ENCODE peak calls at places on chromosomes 11 and 22, in ten cellular contexts. K is fibroblast of lung, I is keratinocyte, C is GM23248, A is mammary epithelial cell, G is neural progenitor cell, S is H1, T is IMR-90, N is PC-3, Q is hepatocyte. Y is an unnamed sample. For H4K20me1 and H3K4me1, the result is how much of the 10 kb centered on the place peaks cover.

GRCh38 chr11:117823294-117823940 is 1.1 kb downstream of the FXYD2 start:
- DNase-seq in N (no peak), Q (no peak), T (no peak), A (no peak), G (peak), S (no peak), K (no peak), C (no peak), I (no peak), Y (peak)

GRCh38 chr11:111795333-111795985 is 29.3 kb upstream of the PPP2R1B start:
- DNase-seq in N (no peak), A (no peak), S (no peak), I (no peak), G (no peak), T (peak), Q (no peak), C (peak), K (peak), Y (peak)

GRCh38 chr22:41596776-41597634 is 7.4 kb upstream of the PMM1 start:
- DNase-seq in T (peak), S (peak), C (peak), Q (peak), K (peak), I (no peak), A (peak), G (peak), N (peak), Y (peak)

GRCh38 chr11:134678744-134679143 is 266.7 kb upstream of the B3GAT1 start:
- DNase-seq in A (no peak), Q (no peak), C (no peak), S (no peak), G (no peak), N (no peak), T (no peak), I (no peak), K (no peak), Y (no peak)

GRCh38 chr11:133935551-133935910 is 21.2 kb downstream of the IGSF9B start:
- DNase-seq in S (no peak), C (no peak), A (no peak), K (no peak), I (no peak), T (no peak), Q (no peak), N (no peak), G (no peak), Y (no peak)

GRCh38 chr11:130516175-130516867 is 67.9 kb downstream of the ADAMTS15 start:
- DNase-seq in K (no peak), T (no peak), N (no peak), G (no peak), I (no peak), C (no peak), A (no peak), S (no peak), Q (no peak), Y (no peak)

GRCh38 chr22:21641417-21641794 is 696 bp upstream of the SDF2L1 start:
- DNase-seq in G (peak), I (no peak), A (peak), T (peak), K (peak), S (no peak), N (peak), C (peak), Q (peak), Y (peak)

GRCh38 chr11:129324533-129325175 is 51.0 kb upstream of the BARX2 start:
- DNase-seq in C (peak), N (peak), Q (peak), S (no peak), G (no peak), T (no peak), K (peak), I (no peak), A (no peak), Y (peak)

GRCh38 chr11:47004595-47005033 is 68.1 kb downstream of the CSTPP1 start:
- DNase-seq in I (no peak), T (peak), C (peak), K (peak), A (peak), Q (peak), S (no peak), G (no peak), N (peak), Y (peak)

GRCh38 chr11:111395749-111396148 is 16.7 kb upstream of the POU2AF1 start:
- DNase-seq in N (no peak), C (no peak), K (no peak), Q (no peak), G (no peak), T (no peak), S (no peak), I (no peak), A (no peak), Y (no peak)

GRCh38 chr22:36212896-36213295 is 11.3 kb upstream of the APOL4 start:
- DNase-seq in K (no peak), T (no peak), A (no peak), G (no peak), I (no peak), S (no peak), N (no peak), Q (no peak), C (no peak), Y (no peak)

GRCh38 chr11:65560555-65561418 is 2.6 kb upstream of the LTBP3 start:
- DNase-seq in Q (peak), S (no peak), C (peak), N (peak), K (peak), T (peak), I (no peak), G (peak), A (peak), Y (peak)

GRCh38 chr22:48492371-48493320 is 1335.0 kb downstream of the BRD1 start:
- DNase-seq in T (peak), S (no peak), N (peak), I (no peak), C (peak), K (peak), G (peak), A (peak), Q (peak), Y (peak)

GRCh38 chr11:35242412-35242811 is 103.4 kb downstream of the CD44 start:
- DNase-seq in S (no peak), N (no peak), K (no peak), I (no peak), A (no peak), T (peak), G (no peak), C (peak), Q (no peak), Y (no peak)

GRCh38 chr11:73991471-73992006 is 8.9 kb upstream of the UCP2 start:
- DNase-seq in G (no peak), S (no peak), I (no peak), C (no peak), K (no peak), T (no peak), N (no peak), Q (no peak), A (no peak), Y (no peak)

GRCh38 chr11:72141066-72141465 is 5.5 kb downstream of the FOLR3 start:
- DNase-seq in G (no peak), K (peak), A (peak), Q (no peak), C (peak), N (peak), I (peak), T (peak), S (no peak), Y (peak)

GRCh38 chr22:40479126-40479800 is 108.9 kb downstream of the SGSM3 start:
- DNase-seq in S (no peak), Q (no peak), I (no peak), T (no peak), N (no peak), A (no peak), K (no peak), G (no peak), C (peak), Y (peak)

GRCh38 chr11:115303304-115303703 is 200.9 kb downstream of the CADM1 start:
- DNase-seq in K (no peak), N (no peak), A (no peak), Q (no peak), S (no peak), C (no peak), G (no peak), I (no peak), T (no peak), Y (no peak)

GRCh38 chr11:9039863-9040262 is 36.1 kb upstream of the NRIP3 start:
- DNase-seq in C (no peak), G (no peak), S (no peak), T (no peak), N (no peak), I (no peak), A (no peak), K (no peak), Q (no peak), Y (no peak)

GRCh38 chr22:37492428-37493344 is 6.5 kb upstream of the MFNG start:
- DNase-seq in C (peak), I (no peak), K (peak), A (peak), G (peak), T (peak), N (peak), Q (no peak), S (peak), Y (peak)

GRCh38 chr11:134124660-134125451 is 56.0 kb downstream of the JAM3 start:
- DNase-seq in N (no peak), A (peak), T (peak), Q (peak), K (peak), G (peak), I (no peak), C (peak), S (no peak), Y (peak)

GRCh38 chr11:95256204-95256819 is 25.3 kb upstream of the SESN3 start:
- DNase-seq in T (peak), Q (peak), G (no peak), K (peak), C (no peak), N (no peak), I (no peak), A (no peak), S (no peak), Y (no peak)

GRCh38 chr11:63837719-63838118 is 1.2 kb upstream of the MARK2 start:
- DNase-seq in S (no peak), G (no peak), T (no peak), A (no peak), C (no peak), K (no peak), N (no peak), Q (no peak), I (no peak), Y (no peak)

GRCh38 chr11:72223615-72224586 is 666 bp upstream of the INPPL1 start:
- DNase-seq in T (peak), A (no peak), Q (peak), N (peak), I (no peak), K (peak), G (peak), C (peak), S (no peak), Y (peak)

GRCh38 chr11:34825315-34825669 is 90.9 kb downstream of the APIP start:
- DNase-seq in N (peak), Q (no peak), I (no peak), T (no peak), G (no peak), A (peak), S (no peak), C (no peak), K (no peak), Y (no peak)

GRCh38 chr22:32546480-32546879 is 71.9 kb downstream of the FBXO7 start:
- DNase-seq in Q (no peak), A (no peak), C (peak), S (no peak), K (peak), I (no peak), G (no peak), N (no peak), T (no peak), Y (no peak)

GRCh38 chr11:86126862-86127261 is 58.0 kb upstream of the PICALM start:
- DNase-seq in A (no peak), Q (no peak), S (no peak), G (no peak), I (no peak), T (no peak), C (no peak), K (no peak), N (no peak), Y (no peak)

GRCh38 chr11:19953342-19953741 is 206.9 kb downstream of the DBX1 start:
- DNase-seq in A (peak), K (peak), Q (peak), C (peak), S (peak), G (peak), T (peak), N (no peak), I (no peak), Y (peak)

GRCh38 chr11:104191124-104191523 is 27.2 kb upstream of the PDGFD start:
- DNase-seq in A (no peak), Q (no peak), N (peak), T (peak), K (peak), S (no peak), G (no peak), I (no peak), C (peak), Y (peak)

GRCh38 chr22:25110846-25111578 is 88.6 kb upstream of the CRYBB3 start:
- DNase-seq in A (peak), T (peak), K (peak), N (peak), G (peak), I (peak), C (peak), Q (peak), S (peak), Y (peak)

GRCh38 chr22:25112538-25113253 is 87.0 kb upstream of the CRYBB3 start:
- DNase-seq in G (no peak), K (no peak), Q (no peak), A (no peak), N (no peak), I (no peak), S (no peak), C (no peak), T (no peak), Y (peak)

GRCh38 chr22:25111579-25112517 is 87.8 kb upstream of the CRYBB3 start:
- DNase-seq in S (no peak), C (peak), K (no peak), N (no peak), I (no peak), A (no peak), G (no peak), T (no peak), Q (peak), Y (peak)

GRCh38 chr22:25113316-25113721 is 86.3 kb upstream of the CRYBB3 start:
- DNase-seq in S (no peak), K (no peak), G (no peak), Q (peak), C (no peak), T (no peak), N (no peak), A (peak), I (peak), Y (no peak)

GRCh38 chr22:25114369-25115362 is 85.0 kb upstream of the CRYBB3 start:
- DNase-seq in A (peak), N (no peak), C (no peak), I (peak), G (peak), S (no peak), T (no peak), K (no peak), Q (no peak), Y (no peak)
- H3K27ac ChIP-seq in A (peak), N (no peak), C (no peak), I (peak), G (no peak), S (no peak), T (no peak), K (no peak), Q (peak), Y (no peak)

DNA sequence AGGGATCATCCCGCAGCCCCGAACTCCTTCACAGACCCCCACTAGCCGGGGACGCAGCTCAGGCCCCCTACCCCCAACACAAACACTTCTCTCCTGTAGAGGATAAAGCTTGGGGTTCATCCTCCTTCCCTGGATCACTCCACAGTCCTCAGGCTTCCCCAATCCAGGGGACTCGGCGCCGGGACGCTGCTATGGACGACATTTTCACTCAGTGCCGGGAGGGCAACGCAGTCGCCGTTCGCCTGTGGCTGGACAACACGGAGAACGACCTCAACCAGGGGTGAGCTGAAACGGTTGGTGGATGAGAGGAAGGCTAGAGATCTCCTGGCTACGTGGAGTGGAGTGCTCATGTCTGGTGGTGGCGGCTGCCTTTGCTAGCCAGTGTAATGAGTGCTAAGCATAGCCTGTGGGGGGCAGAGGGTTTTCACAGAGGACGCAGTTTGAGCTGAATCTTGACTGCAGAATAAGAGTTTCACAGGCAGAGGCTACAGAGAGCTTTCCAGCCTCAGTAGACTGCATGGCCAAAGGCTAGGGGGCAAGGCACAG is 580 bp downstream of the ILK start:
- DNase-seq in I (no peak), N (peak), K (peak), A (peak), G (peak), C (peak), S (no peak), Q (peak), T (peak), Y (peak)
- H4K20me1 ChIP-seq in I (under half), N (under half), K (under half), A (under half), G (under half), C (under half), S (under half), Q (under half), T (under half), Y (under half)

DNA sequence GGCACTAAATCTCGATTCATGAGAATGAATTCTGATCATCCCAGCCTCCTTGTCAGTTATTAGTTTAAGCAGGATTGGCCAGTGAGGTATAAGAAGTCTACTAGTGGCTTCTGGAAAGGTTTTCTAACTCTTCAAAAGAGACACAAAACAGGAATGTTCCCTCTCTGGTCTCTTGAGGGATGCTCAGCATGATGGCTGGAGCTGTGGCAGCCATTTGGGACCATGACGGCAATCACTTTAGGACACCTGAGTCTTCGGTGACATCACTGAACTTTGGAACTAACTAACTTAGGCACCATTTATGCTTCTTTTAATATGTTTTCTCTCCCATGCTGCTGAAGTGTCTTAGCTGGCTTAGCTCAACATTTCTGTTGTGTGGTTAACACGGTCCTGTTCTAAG is 20.2 kb upstream of the CRY2 start:
- DNase-seq in I (no peak), K (no peak), T (no peak), A (no peak), Q (no peak), C (no peak), N (no peak), S (no peak), G (no peak), Y (no peak)
- H3K4me1 ChIP-seq in I (under half), K (under half), T (under half), A (under half), Q (under half), C (under half), N (under half), S (under half), G (under half), Y (under half)

GRCh38 chr11:342328-342727 is 21.7 kb upstream of the IFITM3 start:
- DNase-seq in Q (no peak), N (no peak), K (no peak), T (no peak), A (peak), G (no peak), I (no peak), C (no peak), S (no peak), Y (no peak)

GRCh38 chr11:337711-338110 is 17.1 kb upstream of the IFITM3 start:
- DNase-seq in G (no peak), S (no peak), C (no peak), Q (no peak), I (no peak), A (no peak), N (no peak), K (no peak), T (no peak), Y (no peak)

GRCh38 chr11:340539-341512 is 20.2 kb upstream of the IFITM3 start:
- DNase-seq in T (no peak), C (no peak), K (no peak), G (no peak), S (no peak), N (no peak), Q (no peak), I (no peak), A (no peak), Y (no peak)

GRCh38 chr11:336666-337002 is 16.0 kb upstream of the IFITM3 start:
- DNase-seq in I (no peak), K (no peak), C (no peak), N (no peak), T (no peak), A (no peak), Q (no peak), G (no peak), S (no peak), Y (peak)

GRCh38 chr11:339963-340362 is 19.3 kb upstream of the IFITM3 start:
- DNase-seq in T (no peak), N (no peak), G (no peak), S (no peak), Q (no peak), A (no peak), C (no peak), K (no peak), I (no peak), Y (no peak)
- H3K27ac ChIP-seq in T (no peak), N (no peak), G (no peak), S (no peak), Q (no peak), A (no peak), C (no peak), K (no peak), I (no peak), Y (no peak)

Y was measured in osteoblast.